ENCODE peak calls at places on chromosomes 4 and X, in four cellular contexts. D is esophagus squamous epithelium, L is RWPE1, B is WTC11. I is an unnamed sample.

GRCh38 chr4:112184438-112184837 is 39.2 kb downstream of the FAM241A start:
- DNase-seq in B (no peak), L (no peak), D (no peak), I (no peak)

GRCh38 chr4:155539746-155540145 is 126.9 kb upstream of the GUCY1A1 start:
- DNase-seq in L (no peak), D (no peak), B (no peak), I (no peak)

GRCh38 chr4:137129471-137130244 is 402.6 kb downstream of the PCDH18 start:
- DNase-seq in B (no peak), L (no peak), D (no peak), I (no peak)

GRCh38 chr4:89797117-89797516 is 39.8 kb downstream of the SNCA start:
- DNase-seq in L (peak; percentile 10), D (no peak), B (no peak), I (no peak)

GRCh38 chr4:69408451-69408850 is 87.3 kb downstream of the UGT2B4 start:
- DNase-seq in L (no peak), D (no peak), B (no peak), I (no peak)

GRCh38 chr4:110953191-110953590 is 330.3 kb upstream of the PITX2 start:
- DNase-seq in L (no peak), B (no peak), D (no peak), I (no peak)

GRCh38 chrX:4787971-4788370 is 1074.5 kb upstream of the PRKX start:
- DNase-seq in D (no peak), B (no peak), L (no peak), I (no peak)

GRCh38 chr4:187232796-187233195 is 509.1 kb upstream of the FAT1 start:
- DNase-seq in L (no peak), B (no peak), D (no peak), I (no peak)

GRCh38 chr4:8637456-8637984 is 45.0 kb downstream of the CPZ start:
- DNase-seq in L (no peak), D (no peak), B (peak; percentile 2), I (no peak)

GRCh38 chr4:7780751-7781348 is 158.8 kb downstream of the AFAP1 start:
- DNase-seq in D (no peak), B (no peak), L (no peak), I (no peak)

GRCh38 chr4:25070512-25070911 is 39.8 kb upstream of the LGI2 start:
- DNase-seq in B (no peak), D (no peak), L (no peak), I (no peak)

GRCh38 chr4:44118971-44119680 is 329.5 kb downstream of the KCTD8 start:
- DNase-seq in D (no peak), B (no peak), L (peak; percentile 42), I (no peak)

GRCh38 chrX:19194285-19195242 is 72.3 kb upstream of the ADGRG2 start:
- DNase-seq in D (no peak), B (no peak), L (no peak), I (no peak)

GRCh38 chr4:7457201-7458065 is 22.7 kb upstream of the PSAPL1 start:
- DNase-seq in B (no peak), L (no peak), D (no peak), I (no peak)

GRCh38 chr4:102263024-102263787 is 82.1 kb downstream of the SLC39A8 start:
- DNase-seq in L (peak; percentile 62), D (no peak), B (no peak), I (no peak)

GRCh38 chr4:148874331-148874730 is 432.1 kb upstream of the NR3C2 start:
- DNase-seq in B (no peak), L (no peak), D (no peak), I (no peak)
- TF ChIP-seq CTCF in B (no peak), L (no peak), D (no peak), I (no peak)

DNA sequence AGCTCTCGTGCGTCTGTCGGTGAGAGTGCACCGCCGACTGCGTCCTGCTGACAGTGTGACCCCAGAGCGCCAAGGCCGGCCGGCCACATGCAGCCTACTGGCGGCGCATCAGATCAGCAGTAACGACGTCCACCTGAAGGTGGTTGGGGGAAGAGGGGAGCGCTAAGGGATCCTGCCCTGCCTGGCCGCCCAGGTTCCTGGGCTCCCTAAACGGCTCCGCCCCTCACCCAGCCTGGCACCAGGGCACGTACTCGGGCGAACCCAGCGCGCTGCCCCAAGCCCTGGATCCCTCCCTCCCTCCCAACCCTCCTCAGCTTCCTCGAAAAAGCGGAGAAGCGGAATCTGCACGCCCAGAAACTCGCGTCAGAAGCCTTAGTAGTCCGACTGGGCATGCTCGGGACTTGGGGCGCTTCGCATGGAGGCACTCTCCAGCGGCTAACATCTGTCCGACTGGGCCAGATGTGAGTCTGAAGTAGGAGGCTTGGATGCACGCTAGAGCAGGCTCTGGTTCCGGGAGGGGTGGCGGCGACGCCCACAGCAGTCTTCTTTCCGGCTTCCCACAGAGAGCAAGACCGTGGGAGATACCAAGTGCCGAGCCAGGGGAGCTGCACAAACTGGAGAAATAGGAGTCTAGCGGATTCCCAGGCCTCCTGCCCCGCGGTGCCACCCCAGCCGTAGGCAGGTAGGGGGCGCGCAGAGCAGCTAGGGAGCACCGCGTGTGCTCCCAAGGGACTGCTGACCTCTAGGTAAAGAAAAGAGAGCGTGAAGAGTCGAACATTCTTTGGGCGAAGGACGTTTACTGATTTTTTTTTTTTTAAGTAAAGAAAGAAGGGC is 114.4 kb upstream of the TEX13C start:
- DNase-seq in B (peak; percentile 67), L (peak; percentile 14), D (no peak), I (peak; percentile 64)
- TF ChIP-seq CTCF in B (no peak), L (peak; percentile 19), D (no peak), I (peak; percentile 58)

DNA sequence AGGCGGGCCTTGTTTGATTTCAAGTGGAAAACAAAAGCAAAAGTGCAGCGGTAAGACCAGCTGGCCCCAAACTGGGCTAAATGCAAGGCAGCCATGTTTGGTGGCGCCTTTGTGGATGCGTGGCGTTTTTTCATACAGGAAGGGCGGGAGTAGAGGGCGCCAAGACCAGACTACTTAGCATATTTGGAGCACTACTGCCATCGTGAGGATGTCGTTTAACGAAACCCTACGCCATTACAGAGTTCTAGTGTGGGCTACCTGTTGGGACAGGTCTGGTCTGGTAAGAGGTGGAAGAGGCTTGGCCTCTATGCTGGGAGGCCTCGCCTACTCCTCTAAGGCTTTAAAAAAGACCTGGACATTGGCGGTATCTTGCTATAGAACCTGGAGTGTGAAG is 230.7 kb upstream of the STK26 start:
- DNase-seq in B (no peak), L (no peak), D (peak; percentile 66), I (no peak)
- TF ChIP-seq CTCF in B (no peak), L (no peak), D (peak; percentile 58), I (no peak)

GRCh38 chr4:762211-763190 is 56.9 kb downstream of the PCGF3 start:
- DNase-seq in B (no peak), L (no peak), D (no peak), I (no peak)
- TF ChIP-seq CTCF in B (no peak), L (no peak), D (no peak), I (peak; percentile 48)

I was measured in neural crest cell.